ENCODE peak calls at places on chromosomes 4 and X, in four cellular contexts. H, D, L and V are unnamed samples.

GRCh38 chr4:86895692-86896488 is 3.7 kb upstream of the C4orf36 start:
- DNase-seq in D (no peak), H (no peak), L (peak), V (no peak)

GRCh38 chr4:3422241-3422801 is 19.4 kb upstream of the HGFAC start:
- DNase-seq in D (peak), H (peak), L (no peak), V (no peak)

GRCh38 chr4:171719691-171720090 is 93.5 kb upstream of the GALNTL6 start:
- DNase-seq in L (no peak), D (no peak), H (no peak), V (no peak)

GRCh38 chrX:136694491-136695087 is 46.6 kb downstream of the CD40LG start:
- DNase-seq in H (no peak), L (peak), D (no peak), V (no peak)

GRCh38 chrX:74408310-74408709 is 13.0 kb upstream of the SLC16A2 start:
- DNase-seq in L (no peak), H (no peak), D (no peak), V (no peak)

GRCh38 chrX:41621236-41621651 is 67.5 kb upstream of the GPR34 start:
- DNase-seq in H (no peak), D (no peak), L (peak), V (no peak)

GRCh38 chr4:93495346-93495745 is 333.2 kb upstream of the ATOH1 start:
- DNase-seq in L (no peak), H (no peak), D (no peak), V (no peak)

GRCh38 chr4:4853371-4853823 is 6.1 kb upstream of the MSX1 start:
- DNase-seq in H (no peak), L (no peak), D (peak), V (no peak)

GRCh38 chrX:140504371-140505324 is at the start of gene SOX3:
- DNase-seq in D (no peak), L (no peak), H (no peak), V (no peak)

GRCh38 chrX:30495468-30495867 is 82.1 kb downstream of the TASL start:
- DNase-seq in D (no peak), L (no peak), H (no peak), V (no peak)

GRCh38 chrX:68488657-68489056 is 10.2 kb upstream of the YIPF6 start:
- DNase-seq in L (peak), H (no peak), D (no peak), V (no peak)

GRCh38 chrX:10841579-10841978 is 221.2 kb upstream of the MID1 start:
- DNase-seq in L (no peak), H (no peak), D (no peak), V (no peak)

GRCh38 chr4:7823416-7823824 is 116.2 kb downstream of the AFAP1 start:
- DNase-seq in L (no peak), H (no peak), D (peak), V (peak)

GRCh38 chr4:71187399-71188196 is 151.2 kb upstream of the SLC4A4 start:
- DNase-seq in H (peak), D (peak), L (peak), V (no peak)

GRCh38 chrX:39196192-39197102 is 395.2 kb downstream of the MID1IP1 start:
- DNase-seq in L (no peak), D (no peak), H (no peak), V (no peak)

GRCh38 chrX:141701081-141701480 is 2.5 kb upstream of the SPANXD start:
- DNase-seq in H (no peak), L (no peak), D (no peak), V (no peak)

GRCh38 chr4:61400446-61400845 is 200.3 kb downstream of the ADGRL3 start:
- DNase-seq in L (no peak), H (no peak), D (no peak), V (no peak)

GRCh38 chrX:40104649-40105015 is 6.9 kb upstream of the BCOR start:
- DNase-seq in D (peak), L (peak), H (peak), V (no peak)

GRCh38 chr4:7414046-7414445 is 20.7 kb downstream of the PSAPL1 start:
- DNase-seq in D (no peak), L (no peak), H (no peak), V (peak)

GRCh38 chr4:54378461-54378860 is 149.4 kb downstream of the PDGFRA start:
- DNase-seq in D (no peak), L (no peak), H (no peak), V (no peak)

GRCh38 chr4:14716622-14717021 is 285.7 kb upstream of the CPEB2 start:
- DNase-seq in H (no peak), D (no peak), L (no peak), V (no peak)

GRCh38 chr4:120870279-120870673 is 52.2 kb downstream of the PRDM5 start:
- DNase-seq in L (no peak), H (no peak), D (no peak), V (no peak)

DNA sequence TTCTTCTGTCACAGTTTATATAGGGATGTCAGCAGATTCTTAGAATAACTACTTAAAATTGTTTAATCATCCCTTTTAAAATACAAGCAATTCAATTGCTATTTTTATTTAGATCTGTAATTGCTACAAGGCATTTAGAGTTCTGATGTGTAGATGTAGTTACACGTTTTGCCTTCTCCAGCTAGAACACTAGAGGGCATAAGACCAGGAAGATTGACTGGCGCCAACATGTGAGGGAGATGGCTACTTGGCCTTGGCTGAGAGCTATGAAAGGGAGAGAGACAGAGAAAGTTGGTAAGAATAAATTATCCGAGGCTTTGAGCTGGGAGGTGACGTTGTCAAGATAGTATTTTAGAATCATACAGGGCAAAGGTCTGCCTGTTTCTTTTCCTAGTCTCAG is 563.7 kb upstream of the PRKX start:
- DNase-seq in D (no peak), H (no peak), L (no peak), V (no peak)
- TF ChIP-seq CTCF in D (no peak), H (no peak), L (no peak), V (no peak)

DNA sequence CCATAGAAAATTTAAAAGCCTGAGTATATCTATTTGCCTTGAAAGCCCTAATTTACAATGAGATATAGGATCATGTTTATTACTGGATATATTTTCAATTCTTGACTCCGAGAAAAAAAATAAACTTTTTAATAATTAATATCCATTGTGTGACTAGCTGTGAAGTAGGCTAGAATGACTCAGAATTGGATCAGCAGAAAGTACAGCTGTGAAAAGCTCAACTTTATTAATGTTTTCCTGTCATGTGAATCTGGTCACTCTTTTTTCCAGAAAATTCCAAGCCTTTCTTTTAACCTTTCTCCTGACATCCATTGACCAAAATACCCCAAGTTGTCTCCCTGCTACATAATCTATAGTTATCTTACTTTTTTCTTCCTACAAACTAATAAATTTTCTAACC is 171.8 kb upstream of the PACRGL start:
- DNase-seq in L (no peak), H (no peak), D (no peak), V (no peak)
- TF ChIP-seq CTCF in L (no peak), H (no peak), D (no peak), V (no peak)

DNA sequence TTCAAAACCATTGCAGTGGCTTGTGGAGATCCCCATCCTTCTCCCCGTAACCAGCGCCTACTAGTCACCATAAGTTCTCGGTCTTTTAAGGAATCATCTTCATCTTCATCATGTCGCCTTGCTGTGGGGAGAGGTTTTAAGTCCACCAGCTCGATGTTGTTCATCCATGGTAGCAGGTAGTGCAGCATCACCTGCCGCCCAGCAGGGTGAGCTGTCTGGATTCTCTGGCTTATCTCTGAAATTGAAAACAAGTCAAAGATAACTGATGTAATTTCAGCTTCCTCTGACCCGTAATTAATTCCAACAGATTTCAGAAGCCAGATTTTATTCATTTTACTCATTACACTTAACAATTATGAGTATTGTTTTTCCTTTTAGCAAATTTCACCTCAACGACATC is 67.4 kb downstream of the ZAR1 start:
- DNase-seq in D (no peak), L (no peak), H (no peak), V (no peak)
- TF ChIP-seq CTCF in D (no peak), L (no peak), H (no peak), V (no peak)

GRCh38 chrX:131812847-131813825 is 210.0 kb upstream of the STK26 start:
- DNase-seq in D (peak), H (no peak), L (peak), V (no peak)
- TF ChIP-seq CTCF in D (peak), H (peak), L (peak), V (no peak)

GRCh38 chrX:132740316-132741123 is 217.9 kb downstream of the HS6ST2 start:
- DNase-seq in D (no peak), H (no peak), L (no peak), V (no peak)
- TF ChIP-seq CTCF in D (peak), H (peak), L (peak), V (peak)

GRCh38 chrX:134177527-134177926 is 59.5 kb upstream of the CCDC160 start:
- DNase-seq in D (no peak), L (no peak), H (no peak), V (no peak)
- TF ChIP-seq CTCF in D (no peak), L (no peak), H (no peak), V (no peak)

GRCh38 chr4:130559268-130559667 is 1463.3 kb downstream of the C4orf33 start:
- DNase-seq in L (no peak), H (no peak), D (no peak), V (no peak)

GRCh38 chr4:130568746-130569145 is 1472.8 kb downstream of the C4orf33 start:
- DNase-seq in D (no peak), H (no peak), L (no peak), V (no peak)

GRCh38 chr4:130563891-130564418 is 1468.0 kb downstream of the C4orf33 start:
- DNase-seq in H (no peak), L (peak), D (no peak), V (no peak)

DNA sequence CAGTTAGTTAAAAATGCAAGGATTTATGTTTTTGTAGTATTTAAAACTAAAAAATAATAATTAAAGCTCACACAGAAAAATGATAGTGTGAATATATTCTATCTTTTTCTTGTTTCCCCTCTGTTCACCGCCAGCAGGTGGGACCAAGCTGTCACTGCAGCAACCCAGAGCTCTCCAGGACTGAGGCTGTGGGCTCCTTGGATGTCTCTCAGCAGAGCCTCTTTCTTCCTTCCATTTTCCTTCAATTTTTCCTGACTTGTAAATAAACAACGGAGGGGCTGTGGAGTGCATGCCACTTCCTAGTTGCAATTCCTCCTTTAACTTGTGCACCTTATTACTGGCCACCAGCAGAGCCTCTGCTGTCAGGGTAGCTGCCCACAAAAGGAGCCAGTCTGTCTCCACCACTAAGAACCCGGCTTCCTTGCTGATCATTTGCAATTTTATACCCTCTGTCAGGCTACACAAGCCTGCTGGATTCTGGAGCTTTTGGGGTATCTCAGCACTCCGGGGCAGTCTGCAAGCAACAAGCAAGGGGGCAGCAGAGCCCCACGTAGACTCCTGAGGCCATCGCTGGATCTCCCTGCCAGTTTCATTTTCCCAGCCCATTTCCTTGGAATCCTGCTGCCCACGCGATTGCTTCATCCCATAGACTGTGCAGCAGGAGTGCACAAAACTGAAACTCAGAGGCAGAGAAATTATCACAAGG is 1467.4 kb downstream of the C4orf33 start:
- DNase-seq in H (no peak), L (peak), D (peak), V (no peak)
- TF ChIP-seq CTCF in H (peak), L (peak), D (no peak), V (peak)

GRCh38 chr4:26579169-26579568 is 4.7 kb upstream of the TBC1D19 start:
- DNase-seq in H (no peak), D (no peak), L (no peak), V (no peak)

GRCh38 chr4:26583865-26584652 is at the start of gene TBC1D19:
- DNase-seq in H (peak), L (peak), D (peak), V (peak)

GRCh38 chr4:26584725-26585124 is 841 bp downstream of the TBC1D19 start:
- DNase-seq in D (no peak), L (no peak), H (no peak), V (no peak)

GRCh38 chr4:26583538-26583864 is 383 bp upstream of the TBC1D19 start:
- DNase-seq in H (no peak), L (peak), D (no peak), V (no peak)
- TF ChIP-seq CTCF in H (no peak), L (no peak), D (no peak), V (no peak)